ENCODE peak calls at places on chromosomes 3 and 15, in eight cellular contexts. K is sciatic nerve; B is activated naive CD4-positive, alpha-beta T cell treated with anti-CD3 and anti-CD28 coated beads, Interleukin-2, amount 50 U/mL, for 72 hours; E is heart right ventricle; P is Right ventricle myocardium superior; Z is activated naive CD8-positive, alpha-beta T cell treated with anti-CD3 and anti-CD28 coated beads, Interleukin-2, amount 10 ng/mL, durations not matched to agents 7 days and 5 days; A is natural killer cell; V is gastroesophageal sphincter. F is an unnamed sample.

GRCh38 chr3:59809016-59809415 is 759.2 kb upstream of the CFAP20DC start:
- ATAC-seq in K (peak), B (no peak), E (no peak), P (no peak), Z (no peak), A (no peak), V (no peak), F (no peak)

GRCh38 chr3:87977765-87978164 is 81.0 kb downstream of the CGGBP1 start:
- ATAC-seq in K (no peak), B (no peak), E (no peak), P (no peak), Z (no peak), A (no peak), V (no peak), F (no peak)

GRCh38 chr3:69121513-69121912 is 882 bp downstream of the LMOD3 start:
- ATAC-seq in K (no peak), B (no peak), E (peak), P (peak), Z (no peak), A (no peak), V (no peak), F (no peak)

GRCh38 chr3:86733257-86733656 is 257.7 kb downstream of the VGLL3 start:
- ATAC-seq in K (peak), B (no peak), E (no peak), P (no peak), Z (no peak), A (no peak), V (no peak), F (no peak)

GRCh38 chr3:116141724-116142123 is 303.6 kb downstream of the LSAMP start:
- ATAC-seq in K (no peak), B (no peak), E (no peak), P (no peak), Z (no peak), A (no peak), V (no peak), F (peak)

GRCh38 chr3:185153170-185153733 is 392 bp upstream of the C3orf70 start:
- ATAC-seq in K (peak), B (peak), E (peak), P (peak), Z (peak), A (peak), V (peak), F (peak)

GRCh38 chr3:111605016-111605415 is 9.9 kb upstream of the ZBED2 start:
- ATAC-seq in K (no peak), B (peak), E (no peak), P (no peak), Z (no peak), A (no peak), V (no peak), F (no peak)

GRCh38 chr3:128113817-128114794 is 9.5 kb downstream of the RUVBL1 start:
- ATAC-seq in K (no peak), B (no peak), E (no peak), P (peak), Z (no peak), A (no peak), V (no peak), F (no peak)

GRCh38 chr3:129120254-129121004 is 1.2 kb downstream of the RAB43 start:
- ATAC-seq in K (peak), B (peak), E (peak), P (peak), Z (peak), A (peak), V (peak), F (peak)

GRCh38 chr3:134885877-134886621 is 91.0 kb downstream of the EPHB1 start:
- ATAC-seq in K (no peak), B (peak), E (no peak), P (no peak), Z (peak), A (no peak), V (no peak), F (peak)

GRCh38 chr3:127746400-127747057 is 73.8 kb downstream of the ABTB1 start:
- ATAC-seq in K (peak), B (no peak), E (peak), P (peak), Z (no peak), A (no peak), V (no peak), F (no peak)

GRCh38 chr15:73375755-73376305 is 7.1 kb upstream of the HCN4 start:
- ATAC-seq in K (no peak), B (no peak), E (peak), P (peak), Z (no peak), A (no peak), V (no peak), F (peak)

GRCh38 chr3:71301001-71301400 is 282.5 kb downstream of the FOXP1 start:
- ATAC-seq in K (no peak), B (peak), E (no peak), P (no peak), Z (peak), A (no peak), V (no peak), F (no peak)

GRCh38 chr3:100426029-100426682 is 24.8 kb downstream of the LNP1 start:
- ATAC-seq in K (no peak), B (no peak), E (no peak), P (peak), Z (no peak), A (no peak), V (no peak), F (no peak)

GRCh38 chr3:111566844-111567243 is 24.8 kb downstream of the CD96 start:
- ATAC-seq in K (no peak), B (no peak), E (no peak), P (no peak), Z (peak), A (peak), V (no peak), F (no peak)

GRCh38 chr3:51814034-51814433 is 35.0 kb upstream of the IQCF6 start:
- ATAC-seq in K (no peak), B (no peak), E (no peak), P (no peak), Z (no peak), A (no peak), V (no peak), F (no peak)

GRCh38 chr3:130961458-130961857 is 65.2 kb downstream of the ASTE1 start:
- ATAC-seq in K (no peak), B (no peak), E (no peak), P (no peak), Z (no peak), A (no peak), V (no peak), F (no peak)

GRCh38 chr15:94745371-94745770 is 514.0 kb downstream of the MCTP2 start:
- ATAC-seq in K (no peak), B (no peak), E (no peak), P (no peak), Z (no peak), A (no peak), V (no peak), F (no peak)

GRCh38 chr15:33871911-33872760 is 96.2 kb upstream of the CHRM5 start:
- ATAC-seq in K (no peak), B (no peak), E (no peak), P (no peak), Z (no peak), A (no peak), V (no peak), F (peak)

GRCh38 chr3:945738-946137 is 147.1 kb upstream of the CNTN6 start:
- ATAC-seq in K (no peak), B (no peak), E (no peak), P (no peak), Z (no peak), A (no peak), V (no peak), F (no peak)

GRCh38 chr3:58429657-58430056 is 4.0 kb downstream of the PDHB start:
- ATAC-seq in K (no peak), B (no peak), E (no peak), P (no peak), Z (no peak), A (no peak), V (no peak), F (no peak)

GRCh38 chr3:111715911-111716523 is 120.9 kb upstream of the ZBED2 start:
- ATAC-seq in K (no peak), B (no peak), E (no peak), P (peak), Z (no peak), A (no peak), V (no peak), F (peak)

GRCh38 chr15:66661432-66662096 is 40.5 kb upstream of the SMAD6 start:
- ATAC-seq in K (peak), B (no peak), E (peak), P (peak), Z (no peak), A (no peak), V (peak), F (no peak)

GRCh38 chr3:17749281-17749680 is 6.8 kb upstream of the TBC1D5 start:
- ATAC-seq in K (no peak), B (peak), E (no peak), P (no peak), Z (peak), A (peak), V (no peak), F (no peak)

GRCh38 chr3:28198970-28199369 is 42.4 kb upstream of the CMC1 start:
- ATAC-seq in K (no peak), B (no peak), E (no peak), P (no peak), Z (no peak), A (no peak), V (no peak), F (no peak)

GRCh38 chr15:62607643-62608042 is 434.9 kb upstream of the TPM1 start:
- ATAC-seq in K (no peak), B (no peak), E (no peak), P (no peak), Z (no peak), A (no peak), V (no peak), F (no peak)

GRCh38 chr3:107450254-107450653 is 72.5 kb upstream of the BBX start:
- ATAC-seq in K (no peak), B (peak), E (no peak), P (no peak), Z (no peak), A (no peak), V (no peak), F (no peak)

GRCh38 chr3:73018790-73019441 is 22.3 kb downstream of the PPP4R2 start:
- ATAC-seq in K (no peak), B (peak), E (no peak), P (no peak), Z (no peak), A (peak), V (no peak), F (no peak)

GRCh38 chr15:101372149-101372577 is 77.1 kb upstream of the SNRPA1 start:
- ATAC-seq in K (peak), B (no peak), E (no peak), P (no peak), Z (no peak), A (no peak), V (peak), F (no peak)

GRCh38 chr15:89130194-89130593 is 41.9 kb downstream of the ABHD2 start:
- ATAC-seq in K (no peak), B (no peak), E (no peak), P (no peak), Z (no peak), A (peak), V (no peak), F (no peak)

GRCh38 chr15:38207591-38207990 is 45.0 kb upstream of the SPRED1 start:
- ATAC-seq in K (no peak), B (no peak), E (no peak), P (no peak), Z (no peak), A (no peak), V (no peak), F (no peak)

GRCh38 chr15:40511093-40511471 is 40.3 kb downstream of the CHST14 start:
- ATAC-seq in K (peak), B (peak), E (peak), P (peak), Z (peak), A (peak), V (peak), F (no peak)

GRCh38 chr15:64695571-64695992 is 79.8 kb downstream of the RBPMS2 start:
- ATAC-seq in K (peak), B (no peak), E (peak), P (peak), Z (no peak), A (no peak), V (no peak), F (no peak)

F was measured in SK-N-SH treated with all-trans-retinoic acid at 6 μM for 48 hours.